ENCODE peak calls at places on chromosomes 12 and 14, in four cellular contexts. W is Peyer's patch, L is body of pancreas, G is endothelial cell of umbilical vein. V is an unnamed sample.

GRCh38 chr14:59123975-59124374 is 64.5 kb upstream of the DAAM1 start:
- DNase-seq in W (no peak), L (no peak), G (no peak), V (no peak)

GRCh38 chr12:47808574-47809380 is 10.9 kb downstream of the HDAC7 start:
- DNase-seq in W (peak), L (no peak), G (peak), V (peak)

GRCh38 chr14:24066490-24067132 is 4.8 kb upstream of the CPNE6 start:
- DNase-seq in W (no peak), L (no peak), G (no peak), V (no peak)

GRCh38 chr14:20679907-20680306 is 4.5 kb upstream of the RNASE4 start:
- DNase-seq in W (no peak), L (peak), G (peak), V (peak)

GRCh38 chr12:21434704-21435103 is 2.8 kb upstream of the PYROXD1 start:
- DNase-seq in W (no peak), L (no peak), G (peak), V (no peak)

GRCh38 chr12:123934829-123935228 is 37.8 kb downstream of the CCDC92 start:
- DNase-seq in W (no peak), L (no peak), G (no peak), V (no peak)

GRCh38 chr12:77118696-77119095 is 53.3 kb upstream of the E2F7 start:
- DNase-seq in W (no peak), L (no peak), G (no peak), V (no peak)

GRCh38 chr12:29569392-29569791 is 71.9 kb upstream of the OVCH1 start:
- DNase-seq in W (no peak), L (no peak), G (peak), V (no peak)

GRCh38 chr14:61549425-61549824 is 145.9 kb upstream of the HIF1A start:
- DNase-seq in W (no peak), L (no peak), G (no peak), V (no peak)

GRCh38 chr12:93776581-93777018 is 99.4 kb downstream of the CRADD start:
- DNase-seq in W (no peak), L (no peak), G (no peak), V (no peak)

GRCh38 chr12:96352161-96352835 is 47.9 kb downstream of the CDK17 start:
- DNase-seq in W (no peak), L (no peak), G (no peak), V (no peak)

GRCh38 chr12:14384783-14385638 is 19.5 kb downstream of the ATF7IP start:
- DNase-seq in W (peak), L (peak), G (peak), V (peak)

GRCh38 chr14:23580948-23581281 is 2.3 kb upstream of the JPH4 start:
- DNase-seq in W (no peak), L (no peak), G (no peak), V (no peak)

GRCh38 chr14:86310148-86310547 is 780.2 kb downstream of the FLRT2 start:
- DNase-seq in W (no peak), L (no peak), G (no peak), V (no peak)

GRCh38 chr12:53344824-53345485 is 8.8 kb upstream of the SP7 start:
- DNase-seq in W (peak), L (peak), G (peak), V (peak)
- TF ChIP-seq POLR2A in W (no peak), L (peak), G (peak), V (no peak)

DNA sequence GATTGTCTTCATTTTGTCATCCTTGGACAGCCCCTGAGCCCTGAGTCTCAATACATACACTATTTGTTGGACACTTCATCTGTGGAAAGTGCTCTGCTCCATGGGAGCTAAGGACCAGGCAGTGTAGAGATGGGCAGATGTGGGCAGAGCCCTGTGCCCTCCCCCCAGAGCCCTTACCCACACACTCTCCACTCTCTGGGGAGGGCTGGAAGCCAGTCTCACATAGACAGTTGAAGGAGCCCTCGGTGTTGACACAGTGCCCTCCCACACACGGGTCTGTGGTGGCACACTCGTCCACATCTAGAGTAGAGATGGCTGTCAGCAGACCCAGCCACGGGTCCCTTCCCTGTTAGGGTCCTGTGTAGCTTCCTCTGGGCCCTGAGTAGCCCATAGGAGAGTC is 14.2 kb downstream of the ISCA2 start:
- DNase-seq in W (peak), L (no peak), G (no peak), V (no peak)
- TF ChIP-seq POLR2A in W (no peak), L (no peak), G (no peak), V (no peak)

GRCh38 chr12:70467476-70467875 is 101.4 kb downstream of the KCNMB4 start:
- DNase-seq in W (no peak), L (no peak), G (no peak), V (no peak)

GRCh38 chr12:70466753-70467152 is 100.7 kb downstream of the KCNMB4 start:
- DNase-seq in W (no peak), L (no peak), G (no peak), V (no peak)

GRCh38 chr12:70467908-70468733 is 102.0 kb downstream of the KCNMB4 start:
- DNase-seq in W (no peak), L (no peak), G (no peak), V (no peak)

GRCh38 chr12:70459786-70460185 is 93.7 kb downstream of the KCNMB4 start:
- DNase-seq in W (no peak), L (no peak), G (no peak), V (no peak)

GRCh38 chr12:70463997-70464396 is 97.9 kb downstream of the KCNMB4 start:
- DNase-seq in W (no peak), L (no peak), G (no peak), V (no peak)
- TF ChIP-seq POLR2A in W (no peak), L (no peak), G (no peak), V (no peak)

GRCh38 chr14:35708072-35708471 is 101.0 kb downstream of the RALGAPA1 start:
- DNase-seq in W (no peak), L (no peak), G (no peak), V (no peak)
- TF ChIP-seq POLR2A in W (no peak), L (no peak), G (no peak), V (no peak)

DNA sequence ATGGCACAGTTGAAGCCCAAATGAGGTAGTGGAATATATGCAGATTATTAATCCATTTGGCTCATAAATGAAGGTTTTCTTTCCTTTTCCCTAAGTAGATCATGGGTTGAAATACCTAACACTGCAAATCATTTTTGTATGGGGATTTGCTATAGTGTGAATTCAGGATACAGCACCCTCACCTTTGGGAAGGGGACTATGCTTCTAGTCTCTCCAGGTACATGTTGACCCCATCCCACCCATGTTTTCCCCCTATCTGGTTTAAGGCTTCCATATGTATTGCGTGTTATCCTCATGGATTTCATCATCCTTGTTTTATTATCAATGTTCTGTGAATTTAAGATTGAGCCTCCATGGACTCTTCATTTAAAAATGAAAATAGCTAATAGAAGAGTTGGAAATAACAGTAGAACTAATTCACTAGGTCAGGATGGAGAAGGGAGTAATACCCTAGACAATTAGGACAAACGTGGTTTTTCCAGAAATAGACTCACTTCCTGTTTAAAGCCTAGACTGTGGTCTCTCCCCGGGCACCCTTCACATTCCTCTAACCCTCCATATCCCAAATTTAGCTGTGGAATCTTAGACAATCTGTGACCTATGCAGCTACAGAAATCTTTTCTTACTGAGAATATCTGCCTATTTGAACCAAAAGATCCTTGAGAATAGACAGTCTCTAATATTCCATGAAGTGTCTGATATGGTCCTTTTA is 56.5 kb downstream of the DAD1 start:
- DNase-seq in W (no peak), L (no peak), G (no peak), V (no peak)
- TF ChIP-seq POLR2A in W (no peak), L (no peak), G (no peak), V (no peak)

GRCh38 chr14:51651388-51652167 is at the start of gene FRMD6:
- DNase-seq in W (peak), L (peak), G (peak), V (peak)
- TF ChIP-seq POLR2A in W (peak), L (peak), G (peak), V (peak)

GRCh38 chr12:89345830-89346740 is 6.2 kb downstream of the DUSP6 start:
- DNase-seq in W (peak), L (peak), G (peak), V (peak)

GRCh38 chr12:89344043-89344861 is 8.0 kb downstream of the DUSP6 start:
- DNase-seq in W (no peak), L (no peak), G (no peak), V (no peak)

GRCh38 chr12:89345376-89345775 is 6.9 kb downstream of the DUSP6 start:
- DNase-seq in W (no peak), L (no peak), G (no peak), V (no peak)

GRCh38 chr12:89344862-89345202 is 7.5 kb downstream of the DUSP6 start:
- DNase-seq in W (no peak), L (no peak), G (peak), V (no peak)

DNA sequence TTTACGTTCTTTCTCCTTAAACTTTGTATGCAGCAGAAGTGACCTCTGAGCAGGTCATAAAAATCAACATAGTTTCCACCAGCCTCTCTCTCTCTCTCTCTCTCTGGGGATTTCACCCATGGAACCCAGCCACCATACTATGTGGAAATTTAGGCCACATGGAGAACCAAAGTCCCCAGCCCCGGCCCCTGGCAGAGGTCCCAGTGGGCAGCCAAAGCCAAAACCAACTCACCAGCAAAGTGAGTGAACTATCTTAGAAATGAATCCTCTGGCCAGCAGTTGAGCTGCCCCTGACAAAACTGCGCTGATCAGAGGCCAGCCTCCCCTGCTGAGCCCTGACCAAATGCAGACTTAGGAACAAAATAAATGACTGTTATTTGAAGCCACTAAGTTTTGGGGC is 9.2 kb downstream of the DUSP6 start:
- DNase-seq in W (no peak), L (peak), G (no peak), V (no peak)
- TF ChIP-seq POLR2A in W (no peak), L (no peak), G (no peak), V (no peak)

GRCh38 chr14:72771561-72771960 is 122.3 kb downstream of the DPF3 start:
- DNase-seq in W (peak), L (no peak), G (no peak), V (no peak)
- TF ChIP-seq POLR2A in W (no peak), L (no peak), G (no peak), V (no peak)

GRCh38 chr14:95146079-95146771 is 11.1 kb downstream of the DICER1 start:
- DNase-seq in W (no peak), L (peak), G (no peak), V (no peak)
- TF ChIP-seq POLR2A in W (no peak), L (no peak), G (no peak), V (no peak)

GRCh38 chr12:116910645-116911449 is at the start of gene FBXW8:
- DNase-seq in W (peak), L (peak), G (peak), V (peak)
- TF ChIP-seq POLR2A in W (no peak), L (peak), G (peak), V (peak)